ENCODE peak calls at places on chromosomes 11 and 22, in four cellular contexts. G is GM19239; P is activated T-cell treated with anti-CD3 and anti-CD28 coated beads for 1 hour; V is stimulated activated CD8-positive, alpha-beta memory T cell treated with anti-CD3 and anti-CD28 coated beads, Interleukin-15, amount 100 ng/mL, for 1 hour. W is an unnamed sample.

GRCh38 chr22:33720166-33720878 is 200.0 kb downstream of the LARGE1 start:
- DNase-seq in G (no peak), P (no peak), V (no peak), W (no peak)

GRCh38 chr11:73396251-73396930 is 20.2 kb downstream of the RELT start:
- DNase-seq in G (no peak), P (no peak), V (no peak), W (no peak)

GRCh38 chr11:28585007-28585406 is 476.8 kb downstream of the METTL15 start:
- DNase-seq in G (no peak), P (no peak), V (no peak), W (no peak)

GRCh38 chr11:68818181-68818580 is 23.5 kb downstream of the CPT1A start:
- DNase-seq in G (no peak), P (no peak), V (no peak), W (no peak)

GRCh38 chr11:86693501-86693900 is 21.1 kb upstream of the ME3 start:
- DNase-seq in G (no peak), P (no peak), V (no peak), W (no peak)

GRCh38 chr11:59216654-59217640 is 4.2 kb upstream of the MPEG1 start:
- DNase-seq in G (peak; percentile 44), P (no peak), V (no peak), W (no peak)

GRCh38 chr11:112408551-112408950 is 147.9 kb upstream of the PLET1 start:
- DNase-seq in G (no peak), P (no peak), V (no peak), W (no peak)

GRCh38 chr11:84339796-84340195 is 1053.6 kb upstream of the CCDC90B start:
- DNase-seq in G (no peak), P (no peak), V (no peak), W (no peak)

GRCh38 chr11:71282581-71283351 is 30.4 kb upstream of the SHANK2 start:
- DNase-seq in G (no peak), P (no peak), V (no peak), W (no peak)

GRCh38 chr11:73875380-73875779 is 1.3 kb downstream of the COA4 start:
- DNase-seq in G (no peak), P (no peak), V (no peak), W (no peak)

GRCh38 chr11:23947883-23948282 is 549.0 kb upstream of the LUZP2 start:
- DNase-seq in G (no peak), P (no peak), V (no peak), W (no peak)

GRCh38 chr22:30824711-30825110 is 130.0 kb downstream of the OSBP2 start:
- DNase-seq in G (no peak), P (no peak), V (no peak), W (no peak)

GRCh38 chr11:117822031-117822521 is 2.5 kb downstream of the FXYD2 start:
- DNase-seq in G (no peak), P (peak; percentile 61), V (peak; percentile 30), W (peak; percentile 77)

GRCh38 chr11:96204721-96205459 is 138.1 kb downstream of the MAML2 start:
- DNase-seq in G (no peak), P (no peak), V (no peak), W (peak; percentile 71)

W was measured in naive thymus-derived CD8-positive, alpha-beta T cell.